ENCODE peak calls at places on chromosomes 16 and 17, in nine cellular contexts. C is cardiac fibroblast, Z is naive B cell, B is activated gamma-delta T cell treated with Interleukin-2 at 50 U/mL for 16 hours, K is H9, D is head of caudate nucleus, I is HT1080, T is T-helper 9 cell, U is substantia nigra. W is an unnamed sample.

GRCh38 chr16:792221-792995 is 4.0 kb downstream of the CHTF18 start:
- DNase-seq in C (no peak), Z (no peak), B (no peak), K (no peak), D (no peak), I (no peak), T (no peak), U (no peak), W (no peak)

GRCh38 chr17:48442819-48443218 is 12.8 kb upstream of the SKAP1 start:
- DNase-seq in C (peak), Z (no peak), B (no peak), K (no peak), D (no peak), I (peak), T (no peak), U (no peak), W (no peak)

GRCh38 chr16:56690420-56691122 is 8.3 kb downstream of the MT1X start:
- DNase-seq in C (no peak), Z (no peak), B (no peak), K (no peak), D (no peak), I (no peak), T (no peak), U (no peak), W (no peak)

GRCh38 chr17:32625971-32626370 is 139.2 kb downstream of the CDK5R1 start:
- DNase-seq in C (no peak), Z (no peak), B (no peak), K (no peak), D (no peak), I (no peak), T (no peak), U (peak), W (no peak)

GRCh38 chr17:4492762-4493561 is 5.7 kb upstream of the SPNS2 start:
- DNase-seq in C (peak), Z (no peak), B (peak), K (peak), D (peak), I (peak), T (no peak), U (no peak), W (peak)

GRCh38 chr17:37050905-37051304 is 102.2 kb downstream of the AATF start:
- DNase-seq in C (peak), Z (no peak), B (no peak), K (no peak), D (peak), I (no peak), T (no peak), U (no peak), W (no peak)

GRCh38 chr16:55411231-55411630 is 67.8 kb upstream of the MMP2 start:
- DNase-seq in C (no peak), Z (no peak), B (no peak), K (no peak), D (no peak), I (no peak), T (no peak), U (no peak), W (no peak)

GRCh38 chr17:31525801-31526549 is 134.5 kb downstream of the RAB11FIP4 start:
- DNase-seq in C (no peak), Z (no peak), B (no peak), K (peak), D (peak), I (peak), T (no peak), U (no peak), W (no peak)

GRCh38 chr16:3186946-3187690 is 886 bp upstream of the OR1F1 start:
- DNase-seq in C (no peak), Z (no peak), B (no peak), K (no peak), D (no peak), I (no peak), T (no peak), U (no peak), W (no peak)

GRCh38 chr17:77779711-77780539 is 178.6 kb upstream of the TNRC6C start:
- DNase-seq in C (no peak), Z (no peak), B (no peak), K (no peak), D (peak), I (peak), T (no peak), U (peak), W (no peak)

GRCh38 chr17:15910791-15911190 is 34.1 kb upstream of the ADORA2B start:
- DNase-seq in C (peak), Z (no peak), B (no peak), K (no peak), D (no peak), I (no peak), T (no peak), U (no peak), W (no peak)

GRCh38 chr17:41976142-41976768 is 9.7 kb downstream of the CNP start:
- DNase-seq in C (no peak), Z (no peak), B (no peak), K (no peak), D (peak), I (no peak), T (no peak), U (no peak), W (no peak)

GRCh38 chr16:71986131-71986530 is 14.1 kb downstream of the PKD1L3 start:
- DNase-seq in C (no peak), Z (no peak), B (no peak), K (no peak), D (no peak), I (no peak), T (no peak), U (no peak), W (no peak)

W was measured in LoVo.